ENCODE peak calls at places on chromosome 17, in nine cellular contexts. C is HepG2, B is endothelial cell of umbilical vein, T is prostate gland, J is stomach, O is esophagus muscularis mucosa, W is breast epithelium, K is HCT116, E is suprapubic skin. M is an unnamed sample.

GRCh38 chr17:77831497-77832179 is 126.9 kb upstream of the TNRC6C start:
- DNase-seq in C (no peak), B (peak; percentile 28), T (no peak), J (no peak), O (no peak), W (no peak), K (no peak), E (peak; percentile 53), M (no peak)

GRCh38 chr17:79752175-79752574 is 21.4 kb downstream of the ENPP7 start:
- DNase-seq in C (no peak), B (no peak), T (no peak), J (no peak), O (no peak), W (no peak), K (no peak), E (no peak), M (no peak)

GRCh38 chr17:48554412-48555090 is 9.6 kb upstream of the HOXB2 start:
- DNase-seq in C (no peak), B (no peak), T (no peak), J (no peak), O (no peak), W (no peak), K (no peak), E (no peak), M (no peak)

GRCh38 chr17:8001976-8002645 is at the start of gene GUCY2D:
- DNase-seq in C (no peak), B (no peak), T (no peak), J (no peak), O (no peak), W (no peak), K (no peak), E (peak; percentile 56), M (peak; percentile 39)

GRCh38 chr17:33978889-33979288 is 276.2 kb upstream of the CCL2 start:
- DNase-seq in C (no peak), B (no peak), T (no peak), J (no peak), O (no peak), W (no peak), K (no peak), E (no peak), M (no peak)

GRCh38 chr17:42521666-42522262 is 14.3 kb upstream of the NAGLU start:
- DNase-seq in C (no peak), B (no peak), T (no peak), J (no peak), O (no peak), W (no peak), K (no peak), E (no peak), M (no peak)

GRCh38 chr17:53791551-53791950 is 31.2 kb upstream of the KIF2B start:
- DNase-seq in C (no peak), B (no peak), T (no peak), J (no peak), O (no peak), W (no peak), K (no peak), E (no peak), M (no peak)

GRCh38 chr17:73316919-73317505 is 5.2 kb upstream of the CDC42EP4 start:
- DNase-seq in C (no peak), B (no peak), T (no peak), J (no peak), O (no peak), W (no peak), K (no peak), E (no peak), M (no peak)

GRCh38 chr17:56835259-56835575 is 1.3 kb downstream of the DGKE start:
- DNase-seq in C (no peak), B (no peak), T (no peak), J (no peak), O (no peak), W (no peak), K (no peak), E (no peak), M (no peak)

GRCh38 chr17:56832446-56832845 is 1.3 kb downstream of the C17orf67 start:
- DNase-seq in C (peak; percentile 33), B (no peak), T (no peak), J (no peak), O (no peak), W (no peak), K (no peak), E (no peak), M (no peak)

GRCh38 chr17:56833023-56833811 is 503 bp downstream of the C17orf67 start:
- DNase-seq in C (no peak), B (peak; percentile 62), T (peak; percentile 25), J (peak; percentile 63), O (no peak), W (no peak), K (peak; percentile 51), E (peak; percentile 75), M (peak; percentile 75)

GRCh38 chr17:56833812-56834379 is at the start of the genes C17orf67 and DGKE:
- DNase-seq in C (peak; percentile 86), B (peak; percentile 97), T (peak; percentile 98), J (peak; percentile 99), O (peak; percentile 99), W (peak; percentile 96), K (peak; percentile 88), E (peak; percentile 99), M (peak; percentile 99)

DNA sequence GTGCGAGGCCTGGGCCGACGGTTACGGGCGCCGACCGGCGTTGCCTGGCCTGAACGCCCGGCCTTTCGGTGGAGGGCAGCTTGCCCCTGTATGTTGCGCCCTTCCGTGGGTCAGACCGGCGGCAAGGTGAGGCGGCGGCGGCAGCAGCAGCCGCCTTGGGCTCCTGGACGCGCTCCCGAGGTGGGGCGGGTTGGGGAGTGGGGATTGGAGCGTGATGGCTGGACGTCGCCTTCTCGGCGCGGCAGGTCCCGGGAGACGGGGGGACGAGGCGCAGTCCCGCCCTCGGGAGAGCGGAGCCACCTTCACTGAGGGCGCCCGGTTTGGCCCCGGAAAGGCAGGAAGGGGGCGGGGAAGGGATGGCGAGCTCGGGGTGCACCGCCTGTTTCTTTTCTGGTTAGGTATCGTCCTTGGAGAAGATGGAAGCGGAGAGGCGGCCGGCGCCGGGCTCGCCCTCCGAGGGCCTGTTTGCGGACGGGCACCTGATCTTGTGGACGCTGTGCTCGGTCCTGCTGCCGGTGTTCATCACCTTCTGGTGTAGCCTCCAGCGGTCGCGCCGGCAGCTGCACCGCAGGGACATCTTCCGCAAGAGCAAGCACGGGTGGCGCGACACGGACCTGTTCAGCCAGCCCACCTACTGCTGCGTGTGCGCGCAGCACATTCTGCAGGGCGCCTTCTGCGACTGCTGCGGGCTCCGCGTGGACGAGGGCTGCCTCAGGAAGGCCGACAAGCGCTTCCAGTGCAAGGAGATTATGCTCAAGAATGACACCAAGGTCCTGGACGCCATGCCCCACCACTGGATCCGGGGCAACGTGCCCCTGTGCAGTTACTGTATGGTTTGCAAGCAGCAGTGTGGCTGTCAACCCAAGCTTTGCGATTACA is 668 bp downstream of the DGKE start:
- DNase-seq in C (peak; percentile 59), B (peak; percentile 51), T (peak; percentile 56), J (peak; percentile 64), O (no peak), W (peak; percentile 48), K (no peak), E (peak; percentile 76), M (peak; percentile 73)
- TF ChIP-seq CTCF in C (no peak), B (no peak), T (peak; percentile 40), J (no peak), O (peak; percentile 30), W (no peak), K (no peak), E (no peak), M (no peak)

GRCh38 chr17:82943751-82944150 is 103.9 kb upstream of the ZNF750 start:
- DNase-seq in C (no peak), B (no peak), T (no peak), J (no peak), O (no peak), W (no peak), K (no peak), E (no peak), M (no peak)

GRCh38 chr17:82948081-82948511 is 108.3 kb upstream of the ZNF750 start:
- DNase-seq in C (no peak), B (no peak), T (no peak), J (no peak), O (no peak), W (no peak), K (no peak), E (peak; percentile 50), M (peak; percentile 6)

GRCh38 chr17:82944990-82945389 is 105.2 kb upstream of the ZNF750 start:
- DNase-seq in C (no peak), B (no peak), T (no peak), J (no peak), O (no peak), W (no peak), K (no peak), E (no peak), M (no peak)

GRCh38 chr17:82947051-82947991 is 107.5 kb upstream of the ZNF750 start:
- DNase-seq in C (no peak), B (no peak), T (no peak), J (no peak), O (no peak), W (no peak), K (no peak), E (peak; percentile 51), M (no peak)

GRCh38 chr17:82946081-82946480 is 106.3 kb upstream of the ZNF750 start:
- DNase-seq in C (no peak), B (no peak), T (no peak), J (no peak), O (no peak), W (no peak), K (no peak), E (no peak), M (no peak)
- H3K9me3 ChIP-seq in C (peaks cover 19% of the 10 kb centered on the region), B (no peaks in the 10 kb centered on the region), T (no peaks in the 10 kb centered on the region), J (peaks cover 30% of the 10 kb centered on the region), O (peaks cover 36% of the 10 kb centered on the region), W (peaks cover 32% of the 10 kb centered on the region), K (peaks cover 24% of the 10 kb centered on the region), E (peaks cover 15% of the 10 kb centered on the region), M (peaks cover 16% of the 10 kb centered on the region)

GRCh38 chr17:68201425-68201785 is 46.4 kb upstream of the AMZ2 start:
- DNase-seq in C (no peak), B (no peak), T (no peak), J (no peak), O (peak; percentile 53), W (no peak), K (no peak), E (no peak), M (no peak)

GRCh38 chr17:68204736-68205135 is 43.1 kb upstream of the AMZ2 start:
- DNase-seq in C (no peak), B (no peak), T (no peak), J (no peak), O (peak; percentile 89), W (no peak), K (no peak), E (no peak), M (no peak)

GRCh38 chr17:68200689-68201424 is 47.0 kb upstream of the AMZ2 start:
- DNase-seq in C (peak; percentile 75), B (peak; percentile 80), T (peak; percentile 47), J (peak; percentile 80), O (peak; percentile 93), W (peak; percentile 65), K (peak; percentile 58), E (peak; percentile 83), M (peak; percentile 80)

GRCh38 chr17:68207651-68208253 is 40.1 kb upstream of the AMZ2 start:
- DNase-seq in C (no peak), B (no peak), T (peak; percentile 3), J (no peak), O (peak; percentile 55), W (no peak), K (no peak), E (peak; percentile 63), M (no peak)

DNA sequence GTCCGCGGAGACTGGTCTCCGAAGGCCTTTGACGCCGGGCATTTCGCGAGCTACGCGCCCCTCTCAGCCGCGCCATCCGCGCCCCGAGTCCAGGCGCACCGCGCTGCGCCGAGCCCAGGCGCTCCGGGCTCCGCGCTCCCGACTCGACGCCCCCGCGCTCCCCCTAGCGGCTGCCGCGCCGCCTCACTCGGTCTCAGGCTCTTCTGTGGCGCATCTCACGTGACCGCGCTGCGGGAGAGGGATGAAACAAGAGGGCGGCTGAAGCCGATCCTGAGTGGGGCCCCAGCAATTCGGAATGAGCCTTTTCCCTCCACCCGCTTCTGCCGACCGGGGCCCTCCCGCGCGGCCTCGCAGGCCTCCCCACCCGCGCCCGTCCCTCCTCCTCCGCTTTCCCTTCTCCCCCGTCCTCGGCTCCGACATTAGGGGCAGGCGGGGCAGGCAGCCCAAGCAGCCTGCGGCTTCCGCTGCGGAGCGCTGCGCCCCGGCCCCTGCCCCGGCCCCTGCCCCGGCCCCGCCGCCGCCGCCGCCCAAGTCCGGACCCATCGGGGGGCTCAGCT is 42.5 kb upstream of the AMZ2 start:
- DNase-seq in C (peak; percentile 80), B (peak; percentile 88), T (peak; percentile 93), J (peak; percentile 92), O (peak; percentile 97), W (peak; percentile 85), K (peak; percentile 78), E (peak; percentile 95), M (peak; percentile 93)
- TF ChIP-seq POLR2AphosphoS5 in C (peak; percentile 78), B (peak; percentile 71), T (peak; percentile 88), J (peak; percentile 93), O (peak; percentile 89), W (peak; percentile 77), K (peak; percentile 92), E (peak; percentile 70), M (peak; percentile 86)

GRCh38 chr17:17851603-17852002 is 14.8 kb upstream of the SREBF1 start:
- DNase-seq in C (no peak), B (no peak), T (no peak), J (no peak), O (no peak), W (no peak), K (no peak), E (no peak), M (no peak)

GRCh38 chr17:17849147-17849820 is 12.5 kb upstream of the SREBF1 start:
- DNase-seq in C (peak; percentile 66), B (no peak), T (no peak), J (peak; percentile 62), O (no peak), W (peak; percentile 67), K (no peak), E (no peak), M (peak; percentile 67)

GRCh38 chr17:17851101-17851500 is 14.3 kb upstream of the SREBF1 start:
- DNase-seq in C (no peak), B (no peak), T (no peak), J (no peak), O (no peak), W (no peak), K (no peak), E (no peak), M (no peak)

GRCh38 chr17:17848311-17848710 is 11.5 kb upstream of the SREBF1 start:
- DNase-seq in C (no peak), B (no peak), T (no peak), J (no peak), O (no peak), W (no peak), K (no peak), E (no peak), M (no peak)

DNA sequence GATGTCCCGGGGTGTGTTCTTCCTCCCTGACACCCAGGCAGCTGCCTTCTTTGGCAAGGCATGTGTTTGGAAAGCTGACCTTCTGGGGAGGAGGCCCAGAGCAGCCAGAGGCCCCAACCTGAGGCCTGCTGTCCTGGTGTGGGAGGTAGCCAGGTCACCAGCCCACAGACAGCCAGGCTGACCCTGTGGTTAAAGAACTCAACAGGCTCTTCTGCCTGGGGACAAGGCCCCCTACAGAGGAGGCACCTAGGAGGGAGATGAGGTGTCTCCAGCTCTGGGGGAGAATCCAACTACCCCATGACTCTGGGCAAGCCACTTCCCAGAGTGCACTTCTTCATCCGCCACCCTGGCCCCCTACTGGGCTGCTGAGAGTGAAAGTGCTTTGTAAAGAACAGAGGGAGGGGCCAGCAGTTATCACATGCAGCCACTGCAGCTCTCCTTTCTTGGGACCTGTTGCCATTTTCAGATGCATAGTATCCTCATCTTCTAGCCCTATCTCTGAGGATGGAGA is 13.1 kb upstream of the SREBF1 start:
- DNase-seq in C (peak; percentile 62), B (peak; percentile 46), T (no peak), J (peak; percentile 44), O (no peak), W (no peak), K (no peak), E (no peak), M (peak; percentile 55)
- TF ChIP-seq CTCF in C (peak; percentile 54), B (peak; percentile 23), T (peak; percentile 47), J (no peak), O (peak; percentile 33), W (no peak), K (peak; percentile 37), E (no peak), M (peak; percentile 24)

M was measured in transverse colon.